ENCODE peak calls at places on chromosomes 6 and 20, in seven cellular contexts. D is left ventricle myocardium inferior; Y is RPMI8226; X is stimulated activated CD8-positive, alpha-beta memory T cell treated with anti-CD3 and anti-CD28 coated beads, Interleukin-15, amount 100 ng/mL, for 24 hours; W is LoVo; K is H7; R is left ventricle myocardium superior. V is an unnamed sample.

GRCh38 chr6:33693186-33694158 is 18.0 kb downstream of the UQCC2 start:
- DNase-seq in Y (no peak), K (peak; percentile 41), R (peak; percentile 63), W (no peak), D (peak; percentile 41), X (no peak), V (no peak)

GRCh38 chr20:43843096-43843964 is 71.3 kb upstream of the TOX2 start:
- DNase-seq in K (no peak), X (no peak), W (no peak), Y (no peak), R (no peak), D (no peak), V (peak; percentile 46)

GRCh38 chr6:28880894-28881780 is 42.6 kb downstream of the TRIM27 start:
- DNase-seq in R (peak; percentile 69), K (peak; percentile 70), D (peak; percentile 61), W (peak; percentile 60), Y (peak; percentile 87), X (peak; percentile 51), V (peak; percentile 90)

GRCh38 chr20:46209930-46210671 is 92.0 kb downstream of the CD40 start:
- DNase-seq in K (peak; percentile 35), R (no peak), W (no peak), Y (peak; percentile 31), D (no peak), X (no peak), V (no peak)

GRCh38 chr20:34921436-34921835 is 34.2 kb downstream of the GSS start:
- DNase-seq in X (no peak), D (no peak), Y (no peak), K (no peak), R (no peak), W (no peak), V (no peak)

GRCh38 chr6:29967379-29968010 is 25.2 kb downstream of the HLA-A start:
- DNase-seq in Y (peak; percentile 73), X (no peak), R (no peak), D (no peak), W (peak; percentile 80), K (no peak), V (no peak)

GRCh38 chr6:148179786-148180185 is 162.9 kb upstream of the SASH1 start:
- DNase-seq in W (no peak), R (no peak), X (no peak), D (no peak), K (peak; percentile 38), Y (no peak), V (no peak)

GRCh38 chr20:37875776-37876175 is 27.2 kb upstream of the VSTM2L start:
- DNase-seq in R (no peak), X (no peak), W (no peak), K (no peak), Y (no peak), D (no peak), V (no peak)

GRCh38 chr6:105363100-105363754 is 39.7 kb downstream of the PREP start:
- DNase-seq in K (peak; percentile 13), W (no peak), D (no peak), R (no peak), X (no peak), Y (no peak), V (no peak)

GRCh38 chr6:154479388-154480143 is 30.9 kb downstream of the CNKSR3 start:
- DNase-seq in X (no peak), K (no peak), Y (no peak), R (no peak), W (no peak), D (no peak), V (no peak)

GRCh38 chr6:134551245-134551960 is 233.5 kb upstream of the SGK1 start:
- DNase-seq in K (no peak), Y (no peak), X (no peak), D (no peak), W (no peak), R (no peak), V (no peak)

GRCh38 chr6:90397929-90398674 is 101.5 kb upstream of the BACH2 start:
- DNase-seq in Y (no peak), W (no peak), X (no peak), R (no peak), K (no peak), D (no peak), V (no peak)

GRCh38 chr6:73857341-73857890 is 161.4 kb downstream of the CD109 start:
- DNase-seq in W (no peak), D (no peak), Y (no peak), R (no peak), K (no peak), X (no peak), V (no peak)

GRCh38 chr6:150741633-150742200 is 123.8 kb upstream of the MTHFD1L start:
- DNase-seq in X (no peak), K (peak; percentile 64), Y (peak; percentile 49), R (no peak), W (no peak), D (no peak), V (no peak)

V was measured in osteocyte.